ENCODE peak calls at places on chromosomes 2 and 18, in four cellular contexts. G, V, U and X are unnamed samples.

GRCh38 chr2:113602869-113603466 is 24.1 kb upstream of the RABL2A start:
- DNase-seq in G (no peak), U (no peak), V (no peak), X (no peak)

GRCh38 chr2:195364015-195364965 is 292.7 kb upstream of the SLC39A10 start:
- DNase-seq in V (no peak), G (no peak), U (peak; percentile 84), X (no peak)

GRCh38 chr2:129212337-129212958 is 767.0 kb upstream of the RAB6C start:
- DNase-seq in G (no peak), V (no peak), U (no peak), X (no peak)

GRCh38 chr2:230383453-230383852 is 32.5 kb upstream of the SP100 start:
- DNase-seq in G (no peak), V (no peak), U (no peak), X (no peak)

GRCh38 chr18:53225567-53226325 is 885.7 kb downstream of the DCC start:
- DNase-seq in G (no peak), U (no peak), V (no peak), X (no peak)

GRCh38 chr18:22188551-22189267 is 19.3 kb downstream of the GATA6 start:
- DNase-seq in U (no peak), V (no peak), G (no peak), X (no peak)

GRCh38 chr2:63842149-63843061 is 709 bp downstream of the UGP2 start:
- DNase-seq in G (no peak), U (peak; percentile 70), V (no peak), X (no peak)

GRCh38 chr18:48767090-48767670 is 183.6 kb downstream of the SMAD7 start:
- DNase-seq in V (no peak), U (no peak), G (no peak), X (no peak)

GRCh38 chr2:226739508-226740030 is 60.1 kb downstream of the IRS1 start:
- DNase-seq in U (no peak), V (no peak), G (no peak), X (no peak)

GRCh38 chr2:171531291-171531690 is 9.0 kb downstream of the CYBRD1 start:
- DNase-seq in V (no peak), G (no peak), U (peak; percentile 78), X (no peak)

GRCh38 chr2:1717129-1717528 is 27.2 kb downstream of the PXDN start:
- DNase-seq in U (peak; percentile 67), V (no peak), G (no peak), X (peak; percentile 28)

GRCh38 chr2:71696381-71696780 is 243.0 kb downstream of the DYSF start:
- DNase-seq in V (no peak), G (no peak), U (no peak), X (no peak)

GRCh38 chr2:229170907-229171306 is 100.2 kb downstream of the PID1 start:
- DNase-seq in V (no peak), G (no peak), U (peak; percentile 22), X (no peak)

GRCh38 chr2:237449193-237449797 is 35.3 kb upstream of the COL6A3 start:
- DNase-seq in G (no peak), V (no peak), U (no peak), X (no peak)

GRCh38 chr2:39696072-39696471 is 30.4 kb downstream of the TMEM178A start:
- DNase-seq in V (no peak), G (no peak), U (peak; percentile 44), X (no peak)

GRCh38 chr2:75828826-75829225 is 118.1 kb upstream of the GCFC2 start:
- DNase-seq in V (no peak), G (no peak), U (no peak), X (no peak)

GRCh38 chr2:68391099-68391498 is 26.0 kb downstream of the PLEK start:
- DNase-seq in U (no peak), V (no peak), G (no peak), X (no peak)

GRCh38 chr18:616380-616995 is 19.7 kb downstream of the CLUL1 start:
- DNase-seq in U (peak; percentile 77), V (no peak), G (no peak), X (no peak)

GRCh38 chr18:78650926-78651325 is 328.7 kb upstream of the SALL3 start:
- DNase-seq in V (no peak), G (no peak), U (no peak), X (no peak)

GRCh38 chr2:233849607-233850271 is 4.6 kb downstream of the HJURP start:
- DNase-seq in U (no peak), G (no peak), V (no peak), X (no peak)

GRCh38 chr2:160281213-160281612 is 81.1 kb upstream of the ITGB6 start:
- DNase-seq in G (no peak), U (no peak), V (no peak), X (no peak)

GRCh38 chr2:75133621-75134020 is 65.7 kb downstream of the TACR1 start:
- DNase-seq in U (no peak), G (no peak), V (no peak), X (no peak)

GRCh38 chr2:240918258-240919091 is 12.3 kb downstream of the CROCC2 start:
- DNase-seq in G (no peak), V (no peak), U (no peak), X (no peak)

GRCh38 chr2:150122871-150123588 is 364.4 kb downstream of the RND3 start:
- DNase-seq in G (no peak), V (no peak), U (no peak), X (no peak)

GRCh38 chr2:235663877-235664276 is 170.0 kb downstream of the AGAP1 start:
- DNase-seq in G (no peak), V (no peak), U (no peak), X (no peak)

GRCh38 chr2:130972410-130972809 is 120.8 kb downstream of the FAM168B start:
- DNase-seq in U (no peak), V (no peak), G (no peak), X (no peak)

GRCh38 chr2:217890445-217890844 is 112.3 kb downstream of the TNS1 start:
- DNase-seq in G (no peak), V (no peak), U (peak; percentile 70), X (peak; percentile 29)

GRCh38 chr2:125858366-125858765 is 797.6 kb upstream of the GYPC start:
- DNase-seq in U (no peak), G (no peak), V (no peak), X (no peak)

GRCh38 chr2:186125625-186126024 is 360.4 kb upstream of the ZC3H15 start:
- DNase-seq in U (peak; percentile 11), V (no peak), G (no peak), X (no peak)

GRCh38 chr2:105329561-105330495 is at the start of gene TGFBRAP1:
- DNase-seq in V (peak; percentile 45), U (peak; percentile 64), G (no peak), X (no peak)

GRCh38 chr2:75707901-75708300 is 2.8 kb downstream of the GCFC2 start:
- DNase-seq in G (no peak), U (peak; percentile 55), V (no peak), X (no peak)

GRCh38 chr2:60533114-60534033 is 20.1 kb downstream of the BCL11A start:
- DNase-seq in U (peak; percentile 28), V (no peak), G (no peak), X (no peak)

GRCh38 chr2:127170021-127170420 is 50.1 kb downstream of the CYP27C1 start:
- DNase-seq in V (no peak), U (no peak), G (no peak), X (no peak)

GRCh38 chr2:121872651-121873050 is 117.2 kb downstream of the TSN start:
- DNase-seq in U (no peak), V (no peak), G (no peak), X (no peak)

GRCh38 chr18:75218524-75218923 is 7.9 kb downstream of the TSHZ1 start:
- DNase-seq in V (no peak), G (no peak), U (peak; percentile 6), X (no peak)

GRCh38 chr18:60021556-60021955 is 121.8 kb downstream of the PMAIP1 start:
- DNase-seq in U (no peak), G (no peak), V (no peak), X (no peak)

GRCh38 chr2:204771693-204772092 is 226.4 kb downstream of the PARD3B start:
- DNase-seq in U (no peak), G (no peak), V (no peak), X (no peak)